ENCODE peak calls at places on chromosome 20, in five cellular contexts. One of them, this sample, is unnamed.

GRCh38 chr20:12053348-12053747 is 135.7 kb downstream of the BTBD3 start:
- DNase-seq in uterus: no peak
- DNase-seq in fibroblast of the aortic adventitia: peak
- DNase-seq in AG04450: peak
- DNase-seq in hepatocyte: no peak
- DNase-seq in this sample: no peak

GRCh38 chr20:4546342-4546741 is 175.4 kb upstream of the PRND start:
- DNase-seq in uterus: no peak
- DNase-seq in fibroblast of the aortic adventitia: no peak
- DNase-seq in AG04450: no peak
- DNase-seq in hepatocyte: no peak
- DNase-seq in this sample: no peak

GRCh38 chr20:58084966-58085365 is 143.5 kb downstream of the ANKRD60 start:
- DNase-seq in uterus: no peak
- DNase-seq in fibroblast of the aortic adventitia: no peak
- DNase-seq in AG04450: no peak
- DNase-seq in hepatocyte: peak
- DNase-seq in this sample: no peak

GRCh38 chr20:22404609-22405170 is 179.7 kb downstream of the FOXA2 start:
- DNase-seq in uterus: no peak
- DNase-seq in fibroblast of the aortic adventitia: peak
- DNase-seq in AG04450: no peak
- DNase-seq in hepatocyte: no peak
- DNase-seq in this sample: no peak

GRCh38 chr20:61052796-61053442 is 199.1 kb upstream of the CDH4 start:
- DNase-seq in uterus: no peak
- DNase-seq in fibroblast of the aortic adventitia: no peak
- DNase-seq in AG04450: no peak
- DNase-seq in hepatocyte: no peak
- DNase-seq in this sample: no peak

GRCh38 chr20:58131581-58132142 is 96.8 kb downstream of the ANKRD60 start:
- DNase-seq in uterus: peak
- DNase-seq in fibroblast of the aortic adventitia: peak
- DNase-seq in AG04450: no peak
- DNase-seq in hepatocyte: no peak
- DNase-seq in this sample: no peak

GRCh38 chr20:57909763-57910331 is 200.0 kb upstream of the PMEPA1 start:
- DNase-seq in uterus: no peak
- DNase-seq in fibroblast of the aortic adventitia: no peak
- DNase-seq in AG04450: no peak
- DNase-seq in hepatocyte: no peak
- DNase-seq in this sample: no peak

GRCh38 chr20:57619053-57619831 is 984 bp downstream of the ZBP1 start:
- DNase-seq in uterus: no peak
- DNase-seq in fibroblast of the aortic adventitia: no peak
- DNase-seq in AG04450: no peak
- DNase-seq in hepatocyte: no peak
- DNase-seq in this sample: no peak

GRCh38 chr20:44411020-44411756 is 55.7 kb downstream of the HNF4A start:
- DNase-seq in uterus: no peak
- DNase-seq in fibroblast of the aortic adventitia: no peak
- DNase-seq in AG04450: no peak
- DNase-seq in hepatocyte: peak
- DNase-seq in this sample: no peak

GRCh38 chr20:50267041-50267865 is 76.6 kb downstream of the CEBPB start:
- DNase-seq in uterus: no peak
- DNase-seq in fibroblast of the aortic adventitia: peak
- DNase-seq in AG04450: no peak
- DNase-seq in hepatocyte: peak
- DNase-seq in this sample: peak

GRCh38 chr20:58833921-58834320 is 16.8 kb downstream of the GNAS-AS1 start:
- DNase-seq in uterus: no peak
- DNase-seq in fibroblast of the aortic adventitia: no peak
- DNase-seq in AG04450: no peak
- DNase-seq in hepatocyte: no peak
- DNase-seq in this sample: no peak

GRCh38 chr20:22213271-22213670 is 371.1 kb downstream of the FOXA2 start:
- DNase-seq in uterus: no peak
- DNase-seq in fibroblast of the aortic adventitia: no peak
- DNase-seq in AG04450: no peak
- DNase-seq in hepatocyte: no peak
- DNase-seq in this sample: no peak

GRCh38 chr20:57420571-57421257 is 29.5 kb downstream of the RBM38 start:
- DNase-seq in uterus: no peak
- DNase-seq in fibroblast of the aortic adventitia: no peak
- DNase-seq in AG04450: no peak
- DNase-seq in hepatocyte: no peak
- DNase-seq in this sample: no peak

GRCh38 chr20:31630187-31630790 is 7.4 kb upstream of the COX4I2 start:
- DNase-seq in uterus: no peak
- DNase-seq in fibroblast of the aortic adventitia: peak
- DNase-seq in AG04450: no peak
- DNase-seq in hepatocyte: peak
- DNase-seq in this sample: no peak

GRCh38 chr20:25336561-25337422 is 53.8 kb downstream of the ABHD12 start:
- DNase-seq in uterus: no peak
- DNase-seq in fibroblast of the aortic adventitia: peak
- DNase-seq in AG04450: no peak
- DNase-seq in hepatocyte: peak
- DNase-seq in this sample: no peak

GRCh38 chr20:22623211-22623610 is 38.8 kb upstream of the FOXA2 start:
- DNase-seq in uterus: no peak
- DNase-seq in fibroblast of the aortic adventitia: no peak
- DNase-seq in AG04450: no peak
- DNase-seq in hepatocyte: no peak
- DNase-seq in this sample: no peak

GRCh38 chr20:57499676-57500075 is 25.3 kb downstream of the CTCFL start:
- DNase-seq in uterus: no peak
- DNase-seq in fibroblast of the aortic adventitia: no peak
- DNase-seq in AG04450: no peak
- DNase-seq in hepatocyte: no peak
- DNase-seq in this sample: no peak

GRCh38 chr20:3471397-3472021 is 691 bp downstream of the ATRN start:
- DNase-seq in uterus: no peak
- DNase-seq in fibroblast of the aortic adventitia: no peak
- DNase-seq in AG04450: no peak
- DNase-seq in hepatocyte: no peak
- DNase-seq in this sample: no peak

GRCh38 chr20:16692442-16692841 is 37.4 kb upstream of the SNRPB2 start:
- DNase-seq in uterus: no peak
- DNase-seq in fibroblast of the aortic adventitia: peak
- DNase-seq in AG04450: no peak
- DNase-seq in hepatocyte: no peak
- DNase-seq in this sample: no peak

GRCh38 chr20:62707281-62707941 is 1.2 kb upstream of the NTSR1 start:
- DNase-seq in uterus: no peak
- DNase-seq in fibroblast of the aortic adventitia: no peak
- DNase-seq in AG04450: no peak
- DNase-seq in hepatocyte: no peak
- DNase-seq in this sample: no peak
- TF ChIP-seq CTCF in uterus: no peak
- TF ChIP-seq CTCF in fibroblast of the aortic adventitia: no peak
- TF ChIP-seq CTCF in AG04450: no peak
- TF ChIP-seq CTCF in hepatocyte: no peak
- TF ChIP-seq CTCF in this sample: no peak

GRCh38 chr20:46056027-46056833 is 27.2 kb downstream of the SLC12A5 start:
- DNase-seq in uterus: no peak
- DNase-seq in fibroblast of the aortic adventitia: no peak
- DNase-seq in AG04450: no peak
- DNase-seq in hepatocyte: no peak
- DNase-seq in this sample: no peak

GRCh38 chr20:46058656-46059281 is 29.8 kb downstream of the SLC12A5 start:
- DNase-seq in uterus: no peak
- DNase-seq in fibroblast of the aortic adventitia: no peak
- DNase-seq in AG04450: no peak
- DNase-seq in hepatocyte: peak
- DNase-seq in this sample: no peak

GRCh38 chr20:46056970-46057855 is 28.2 kb downstream of the SLC12A5 start:
- DNase-seq in uterus: peak
- DNase-seq in fibroblast of the aortic adventitia: peak
- DNase-seq in AG04450: no peak
- DNase-seq in hepatocyte: peak
- DNase-seq in this sample: no peak

GRCh38 chr20:46060301-46060881 is 29.4 kb downstream of the NCOA5 start:
- DNase-seq in uterus: no peak
- DNase-seq in fibroblast of the aortic adventitia: no peak
- DNase-seq in AG04450: no peak
- DNase-seq in hepatocyte: no peak
- DNase-seq in this sample: no peak

GRCh38 chr20:46057856-46058655 is 29.0 kb downstream of the SLC12A5 start:
- DNase-seq in uterus: peak
- DNase-seq in fibroblast of the aortic adventitia: peak
- DNase-seq in AG04450: no peak
- DNase-seq in hepatocyte: peak
- DNase-seq in this sample: no peak
- TF ChIP-seq CTCF in uterus: peak
- TF ChIP-seq CTCF in fibroblast of the aortic adventitia: peak
- TF ChIP-seq CTCF in AG04450: peak
- TF ChIP-seq CTCF in hepatocyte: peak
- TF ChIP-seq CTCF in this sample: peak

GRCh38 chr20:33719989-33720709 is at the start of gene PXMP4:
- DNase-seq in uterus: peak
- DNase-seq in fibroblast of the aortic adventitia: peak
- DNase-seq in AG04450: peak
- DNase-seq in hepatocyte: peak
- DNase-seq in this sample: peak
- TF ChIP-seq CTCF in uterus: peak
- TF ChIP-seq CTCF in fibroblast of the aortic adventitia: no peak
- TF ChIP-seq CTCF in AG04450: no peak
- TF ChIP-seq CTCF in hepatocyte: no peak
- TF ChIP-seq CTCF in this sample: no peak

GRCh38 chr20:40435146-40435545 is 253.9 kb downstream of the MAFB start:
- DNase-seq in uterus: no peak
- DNase-seq in fibroblast of the aortic adventitia: no peak
- DNase-seq in AG04450: no peak
- DNase-seq in hepatocyte: no peak
- DNase-seq in this sample: no peak

GRCh38 chr20:40433341-40433861 is 255.6 kb downstream of the MAFB start:
- DNase-seq in uterus: no peak
- DNase-seq in fibroblast of the aortic adventitia: no peak
- DNase-seq in AG04450: no peak
- DNase-seq in hepatocyte: no peak
- DNase-seq in this sample: no peak

GRCh38 chr20:40431611-40432010 is 257.4 kb downstream of the MAFB start:
- DNase-seq in uterus: no peak
- DNase-seq in fibroblast of the aortic adventitia: peak
- DNase-seq in AG04450: no peak
- DNase-seq in hepatocyte: no peak
- DNase-seq in this sample: no peak

GRCh38 chr20:40434122-40434521 is 254.9 kb downstream of the MAFB start:
- DNase-seq in uterus: no peak
- DNase-seq in fibroblast of the aortic adventitia: no peak
- DNase-seq in AG04450: no peak
- DNase-seq in hepatocyte: no peak
- DNase-seq in this sample: no peak

GRCh38 chr20:40431112-40431511 is 257.9 kb downstream of the MAFB start:
- DNase-seq in uterus: no peak
- DNase-seq in fibroblast of the aortic adventitia: no peak
- DNase-seq in AG04450: no peak
- DNase-seq in hepatocyte: no peak
- DNase-seq in this sample: no peak
- TF ChIP-seq CTCF in uterus: no peak
- TF ChIP-seq CTCF in fibroblast of the aortic adventitia: no peak
- TF ChIP-seq CTCF in AG04450: no peak
- TF ChIP-seq CTCF in hepatocyte: no peak
- TF ChIP-seq CTCF in this sample: no peak

DNA sequence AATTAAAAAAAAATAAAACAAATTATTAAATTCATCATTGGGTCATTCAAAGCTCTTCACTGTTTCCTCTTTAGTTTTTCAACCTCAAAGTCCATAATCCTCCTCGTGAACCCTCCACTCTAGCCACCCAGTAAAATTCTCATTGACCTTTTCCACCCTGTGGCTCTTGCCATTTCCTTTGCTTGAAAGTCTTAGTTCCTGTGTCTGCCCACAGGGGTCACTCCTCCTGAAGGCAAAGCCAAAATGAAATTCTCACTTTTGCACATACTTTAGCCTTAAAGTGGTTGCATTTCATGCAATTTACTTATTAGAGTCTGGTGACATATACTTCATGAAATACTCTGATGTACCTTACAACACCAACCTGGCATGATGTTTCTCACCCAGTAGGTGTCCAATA is 263.7 kb downstream of the BMP2 start:
- DNase-seq in uterus: no peak
- DNase-seq in fibroblast of the aortic adventitia: peak
- DNase-seq in AG04450: no peak
- DNase-seq in hepatocyte: no peak
- DNase-seq in this sample: no peak
- TF ChIP-seq CTCF in uterus: no peak
- TF ChIP-seq CTCF in fibroblast of the aortic adventitia: peak
- TF ChIP-seq CTCF in AG04450: no peak
- TF ChIP-seq CTCF in hepatocyte: peak
- TF ChIP-seq CTCF in this sample: peak

GRCh38 chr20:5788385-5788895 is 38.2 kb downstream of the SHLD1 start:
- DNase-seq in uterus: peak
- DNase-seq in fibroblast of the aortic adventitia: peak
- DNase-seq in AG04450: peak
- DNase-seq in hepatocyte: peak
- DNase-seq in this sample: peak

GRCh38 chr20:5786930-5787826 is 37.0 kb downstream of the SHLD1 start:
- DNase-seq in uterus: peak
- DNase-seq in fibroblast of the aortic adventitia: peak
- DNase-seq in AG04450: no peak
- DNase-seq in hepatocyte: no peak
- DNase-seq in this sample: no peak

GRCh38 chr20:5784735-5785134 is 34.5 kb downstream of the SHLD1 start:
- DNase-seq in uterus: no peak
- DNase-seq in fibroblast of the aortic adventitia: no peak
- DNase-seq in AG04450: no peak
- DNase-seq in hepatocyte: peak
- DNase-seq in this sample: no peak

GRCh38 chr20:5781798-5782750 is 31.9 kb downstream of the SHLD1 start:
- DNase-seq in uterus: no peak
- DNase-seq in fibroblast of the aortic adventitia: no peak
- DNase-seq in AG04450: no peak
- DNase-seq in hepatocyte: no peak
- DNase-seq in this sample: no peak

GRCh38 chr20:5785146-5785545 is 34.9 kb downstream of the SHLD1 start:
- DNase-seq in uterus: no peak
- DNase-seq in fibroblast of the aortic adventitia: no peak
- DNase-seq in AG04450: no peak
- DNase-seq in hepatocyte: no peak
- DNase-seq in this sample: no peak
- TF ChIP-seq CTCF in uterus: no peak
- TF ChIP-seq CTCF in fibroblast of the aortic adventitia: no peak
- TF ChIP-seq CTCF in AG04450: no peak
- TF ChIP-seq CTCF in hepatocyte: no peak
- TF ChIP-seq CTCF in this sample: no peak

GRCh38 chr20:17995967-17996819 is 27.4 kb downstream of the MGME1 start:
- DNase-seq in uterus: peak
- DNase-seq in fibroblast of the aortic adventitia: peak
- DNase-seq in AG04450: no peak
- DNase-seq in hepatocyte: peak
- DNase-seq in this sample: peak
- TF ChIP-seq CTCF in uterus: peak
- TF ChIP-seq CTCF in fibroblast of the aortic adventitia: peak
- TF ChIP-seq CTCF in AG04450: peak
- TF ChIP-seq CTCF in hepatocyte: peak
- TF ChIP-seq CTCF in this sample: no peak